ENCODE peak calls at places on chromosomes 1 and 21, in ten cellular contexts. M is upper lobe of left lung, H is stomach, T is breast epithelium, E is spleen, C is GM12891, P is endothelial cell of umbilical vein, Y is GM12892, W is HCT116, N is prostate gland. L is an unnamed sample.

GRCh38 chr1:166884040-166884642 is 8.1 kb upstream of the TADA1 start:
- DNase-seq in Y (peak), M (peak), E (peak), N (peak), H (peak), C (peak), P (peak), T (peak), W (no peak), L (peak)

GRCh38 chr1:43432171-43432860 is 21.4 kb downstream of the HYI start:
- DNase-seq in C (no peak), M (no peak), P (no peak), Y (no peak), H (no peak), E (peak), N (no peak), T (no peak), W (no peak), L (no peak)

GRCh38 chr1:165928075-165928731 is 100.8 kb downstream of the UCK2 start:
- DNase-seq in C (no peak), T (no peak), E (no peak), W (peak), M (no peak), N (no peak), Y (peak), H (peak), P (peak), L (peak)

GRCh38 chr1:97364086-97364485 is 556.7 kb downstream of the DPYD start:
- DNase-seq in T (no peak), C (no peak), H (no peak), P (no peak), Y (no peak), N (no peak), W (no peak), E (no peak), M (no peak), L (no peak)

GRCh38 chr1:176566004-176566975 is 103.3 kb downstream of the PAPPA2 start:
- DNase-seq in C (no peak), T (no peak), Y (no peak), W (no peak), P (no peak), N (no peak), E (no peak), H (no peak), M (no peak), L (no peak)

GRCh38 chr21:45499201-45499750 is 43.0 kb downstream of the SLC19A1 start:
- DNase-seq in Y (no peak), T (no peak), P (no peak), H (no peak), N (no peak), M (no peak), C (no peak), W (no peak), E (peak), L (no peak)

GRCh38 chr21:42931560-42932235 is 6.3 kb upstream of the ERVH48-1 start:
- DNase-seq in C (no peak), E (peak), H (no peak), N (no peak), Y (no peak), M (no peak), W (no peak), T (no peak), P (no peak), L (no peak)

GRCh38 chr1:40274331-40274730 is 16.3 kb downstream of the ZMPSTE24 start:
- DNase-seq in N (no peak), P (no peak), T (no peak), Y (no peak), E (no peak), H (no peak), C (no peak), W (no peak), M (no peak), L (no peak)

GRCh38 chr1:60245371-60245770 is 171.8 kb upstream of the C1orf87 start:
- DNase-seq in E (no peak), N (no peak), W (no peak), P (no peak), H (no peak), C (no peak), M (no peak), Y (no peak), T (no peak), L (no peak)

GRCh38 chr1:234707641-234708040 is 97.7 kb upstream of the IRF2BP2 start:
- DNase-seq in E (no peak), C (no peak), W (no peak), T (no peak), H (no peak), P (peak), Y (no peak), M (peak), N (peak), L (no peak)

GRCh38 chr1:42146127-42146915 is 6.9 kb upstream of the GUCA2B start:
- DNase-seq in H (no peak), P (no peak), N (no peak), T (no peak), E (no peak), M (no peak), Y (no peak), C (no peak), W (no peak), L (no peak)

GRCh38 chr1:244792188-244792850 is 43.1 kb upstream of the COX20 start:
- DNase-seq in E (no peak), Y (no peak), N (no peak), W (no peak), H (no peak), C (no peak), P (no peak), M (no peak), T (no peak), L (no peak)

GRCh38 chr1:202576816-202577215 is 133.4 kb downstream of the SYT2 start:
- DNase-seq in W (no peak), E (no peak), N (peak), H (no peak), M (peak), C (no peak), P (peak), T (peak), Y (no peak), L (no peak)

GRCh38 chr1:119626841-119627240 is 21.2 kb downstream of the ZNF697 start:
- DNase-seq in H (no peak), N (no peak), P (peak), E (no peak), T (no peak), W (no peak), M (no peak), C (no peak), Y (no peak), L (no peak)

GRCh38 chr1:24282491-24282890 is 36.7 kb upstream of the GRHL3 start:
- DNase-seq in H (no peak), T (no peak), C (no peak), M (no peak), P (no peak), Y (no peak), W (no peak), E (no peak), N (no peak), L (no peak)

GRCh38 chr1:5507340-5507739 is 484.9 kb downstream of the NPHP4 start:
- DNase-seq in C (no peak), N (no peak), Y (no peak), M (no peak), W (no peak), T (no peak), H (no peak), E (no peak), P (no peak), L (no peak)

GRCh38 chr1:107196973-107197562 is 56.2 kb downstream of the NTNG1 start:
- DNase-seq in C (peak), N (no peak), M (no peak), W (peak), H (no peak), E (no peak), Y (no peak), T (no peak), P (no peak), L (peak)

GRCh38 chr1:2145946-2146835 is 48.4 kb downstream of the FAAP20 start:
- DNase-seq in T (no peak), P (no peak), C (no peak), E (no peak), M (no peak), W (no peak), H (no peak), N (no peak), Y (no peak), L (no peak)

GRCh38 chr1:9231648-9232332 is 2.8 kb upstream of the H6PD start:
- DNase-seq in W (no peak), H (no peak), C (no peak), M (no peak), T (peak), P (no peak), N (no peak), E (peak), Y (no peak), L (no peak)

GRCh38 chr1:11777653-11778322 is 15.8 kb downstream of the C1orf167 start:
- DNase-seq in Y (no peak), C (no peak), T (no peak), N (no peak), E (no peak), H (no peak), M (no peak), P (no peak), W (no peak), L (no peak)

GRCh38 chr1:25862785-25863485 is 3.7 kb upstream of the AUNIP start:
- DNase-seq in N (peak), W (no peak), P (no peak), Y (no peak), H (peak), T (peak), E (no peak), M (no peak), C (no peak), L (no peak)

GRCh38 chr1:228837817-228838716 is 102.8 kb downstream of the RHOU start:
- DNase-seq in W (peak), M (peak), E (no peak), T (peak), C (no peak), H (peak), Y (no peak), P (peak), N (no peak), L (peak)

GRCh38 chr1:24236170-24237045 is 49.3 kb upstream of the IFNLR1 start:
- DNase-seq in M (peak), E (no peak), T (no peak), P (no peak), Y (peak), C (peak), N (peak), H (peak), W (peak), L (peak)

GRCh38 chr1:39391741-39392679 is 99.4 kb upstream of the BMP8A start:
- DNase-seq in N (no peak), H (no peak), Y (no peak), P (peak), C (no peak), W (no peak), M (no peak), E (no peak), T (peak), L (no peak)

GRCh38 chr1:57831624-57832023 is 407.8 kb upstream of the DAB1 start:
- DNase-seq in P (peak), T (no peak), M (no peak), Y (no peak), H (no peak), W (no peak), N (no peak), E (no peak), C (no peak), L (no peak)

GRCh38 chr1:34736711-34737110 is 18.1 kb upstream of the GJB5 start:
- DNase-seq in P (no peak), T (no peak), H (no peak), Y (no peak), M (no peak), N (no peak), C (no peak), E (no peak), W (no peak), L (no peak)

GRCh38 chr21:33658919-33659318 is 16.6 kb downstream of the ITSN1 start:
- DNase-seq in T (no peak), W (no peak), H (no peak), N (no peak), E (no peak), C (no peak), P (no peak), Y (no peak), M (no peak), L (no peak)

GRCh38 chr1:23169727-23170335 is 1.2 kb upstream of the LUZP1 start:
- DNase-seq in E (peak), P (peak), N (peak), T (peak), C (no peak), Y (no peak), M (peak), W (peak), H (no peak), L (peak)
- TF ChIP-seq POLR2AphosphoS5 in E (peak), P (no peak), N (peak), T (no peak), C (no peak), Y (no peak), M (peak), W (peak), H (peak), L (peak)

GRCh38 chr1:161163793-161164192 is 2.4 kb upstream of the PPOX start:
- DNase-seq in W (no peak), E (peak), H (no peak), M (no peak), P (no peak), Y (no peak), N (no peak), T (no peak), C (no peak), L (no peak)

GRCh38 chr1:161164901-161165620 is 1.2 kb upstream of the PPOX start:
- DNase-seq in C (no peak), M (no peak), P (no peak), T (no peak), W (no peak), N (no peak), E (peak), H (no peak), Y (no peak), L (no peak)

GRCh38 chr1:161168906-161169305 is 2.7 kb downstream of the PPOX start:
- DNase-seq in W (no peak), H (no peak), Y (no peak), T (no peak), E (peak), C (no peak), N (no peak), M (no peak), P (no peak), L (no peak)

GRCh38 chr1:161166669-161167548 is 683 bp downstream of the PPOX start:
- DNase-seq in N (no peak), E (peak), T (no peak), M (no peak), Y (no peak), H (no peak), P (no peak), W (no peak), C (no peak), L (no peak)

GRCh38 chr1:161165742-161166668 is at the start of gene PPOX:
- DNase-seq in Y (peak), E (peak), N (peak), C (peak), M (peak), P (peak), H (peak), T (peak), W (peak), L (peak)
- TF ChIP-seq POLR2A in Y (peak), E (peak), N (peak), C (peak), M (peak), P (peak), H (no peak), T (peak), W (peak), L (peak)

DNA sequence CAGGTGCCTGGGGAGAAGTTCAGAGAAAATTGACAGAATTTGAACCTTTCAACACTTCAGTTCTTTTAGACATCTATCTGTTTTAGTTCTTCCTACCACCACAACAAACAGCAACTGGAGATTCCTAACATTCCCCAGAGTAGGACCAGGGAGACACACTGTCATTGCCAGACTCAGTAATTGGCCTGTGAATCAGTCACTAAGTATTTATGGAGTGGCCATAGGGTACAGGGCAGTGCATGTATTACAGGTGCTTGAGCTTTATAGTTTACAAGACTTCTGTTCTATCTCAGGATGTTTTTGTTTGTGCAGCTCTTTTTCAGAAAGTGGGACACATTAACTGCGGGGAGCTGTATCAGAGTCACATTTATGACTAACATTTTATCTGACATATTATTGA is 1.7 kb downstream of the CDC14A start:
- DNase-seq in N (no peak), T (no peak), H (no peak), E (no peak), M (no peak), Y (no peak), W (peak), P (peak), C (no peak), L (no peak)
- TF ChIP-seq POLR2AphosphoS5 in N (peak), T (no peak), H (no peak), E (no peak), M (no peak), Y (no peak), W (no peak), P (no peak), C (no peak), L (no peak)

DNA sequence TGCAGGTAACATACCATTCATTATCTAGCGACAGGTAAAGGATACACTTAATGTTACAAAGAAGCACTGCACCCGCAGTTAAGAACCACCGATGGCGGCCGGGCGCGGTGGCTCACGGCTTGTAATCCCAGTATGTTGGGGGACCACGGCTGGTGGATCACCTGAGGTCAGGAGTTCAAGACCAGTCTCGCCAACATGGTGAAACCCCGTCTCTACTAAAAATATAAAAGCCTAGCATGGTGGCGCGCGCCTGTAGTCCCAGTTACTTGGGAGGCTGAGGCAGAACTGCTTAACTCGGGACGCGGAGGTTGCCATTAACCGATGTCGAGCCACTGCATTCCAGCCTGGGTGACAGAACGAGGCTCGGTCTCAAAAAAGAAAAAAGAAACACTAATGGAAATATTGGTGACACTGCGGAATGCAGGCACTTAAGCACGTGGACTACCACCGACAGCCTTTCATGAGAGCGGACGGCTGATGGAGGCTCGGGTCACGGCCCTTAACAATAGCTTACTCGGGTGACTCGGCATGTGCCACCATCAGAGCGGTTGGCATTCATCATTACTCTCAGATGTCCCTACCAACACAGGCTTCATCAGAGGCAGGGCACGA is 542 bp downstream of the GAS5 start:
- DNase-seq in M (no peak), E (peak), P (no peak), H (no peak), T (no peak), W (no peak), Y (no peak), N (no peak), C (no peak), L (no peak)
- TF ChIP-seq POLR2A in M (no peak), E (no peak), P (no peak), H (no peak), T (no peak), W (no peak), Y (no peak), N (no peak), C (no peak), L (no peak)

GRCh38 chr1:86296305-86297205 is 99.6 kb downstream of the ODF2L start:
- DNase-seq in E (no peak), W (no peak), N (no peak), P (no peak), C (no peak), T (no peak), H (no peak), M (no peak), Y (no peak), L (no peak)
- TF ChIP-seq POLR2AphosphoS5 in E (no peak), W (no peak), N (no peak), P (no peak), C (no peak), T (no peak), H (no peak), M (no peak), Y (no peak), L (no peak)

DNA sequence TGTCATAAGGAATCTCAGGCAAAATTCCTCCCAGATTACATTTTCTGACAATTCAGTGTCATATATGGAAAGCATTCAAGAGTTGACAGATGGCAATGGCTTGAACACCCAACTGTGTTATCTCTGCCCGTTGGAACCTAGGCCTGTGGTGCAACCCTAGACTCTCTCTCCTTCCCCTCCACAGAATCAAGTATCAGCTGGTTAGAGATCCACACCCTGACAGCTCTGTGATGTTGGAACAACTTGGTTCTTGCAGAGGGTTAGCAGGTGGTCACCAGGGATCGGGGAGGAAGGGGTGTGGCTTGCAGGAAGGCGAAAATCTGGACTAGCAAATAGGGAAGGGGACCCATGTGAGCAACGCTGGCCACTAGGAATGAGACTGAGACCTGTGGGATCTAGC is 26.3 kb downstream of the PCSK9 start:
- DNase-seq in N (no peak), E (no peak), Y (no peak), W (no peak), H (no peak), C (no peak), T (no peak), P (no peak), M (no peak), L (no peak)
- TF ChIP-seq POLR2A in N (no peak), E (no peak), Y (no peak), W (no peak), H (no peak), C (no peak), T (no peak), P (no peak), M (no peak), L (no peak)

DNA sequence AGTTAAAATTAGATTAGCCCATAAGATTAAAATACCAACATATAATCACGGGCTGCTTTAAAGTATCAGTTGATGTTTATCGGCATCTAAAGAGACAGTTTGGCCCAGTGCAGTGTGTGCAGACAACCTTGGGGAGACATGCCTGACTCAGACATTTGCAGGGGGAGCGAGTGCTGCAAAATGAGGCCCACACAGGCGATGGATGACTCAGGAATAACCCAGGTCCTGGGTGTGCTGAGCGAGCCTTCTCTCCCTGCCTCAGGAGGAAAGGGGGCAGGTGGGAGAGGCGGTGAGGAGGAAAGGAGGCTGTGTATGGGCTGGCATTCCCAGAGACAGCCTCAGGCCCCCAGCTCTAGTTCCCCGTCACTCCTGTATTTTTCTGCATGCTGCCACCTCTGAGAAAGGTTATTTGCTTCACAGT is 9.0 kb downstream of the SLC9A1 start:
- DNase-seq in C (no peak), N (no peak), M (no peak), W (no peak), Y (no peak), H (no peak), T (no peak), E (no peak), P (no peak), L (no peak)
- TF ChIP-seq POLR2AphosphoS5 in C (no peak), N (no peak), M (no peak), W (no peak), Y (no peak), H (peak), T (no peak), E (no peak), P (no peak), L (no peak)

DNA sequence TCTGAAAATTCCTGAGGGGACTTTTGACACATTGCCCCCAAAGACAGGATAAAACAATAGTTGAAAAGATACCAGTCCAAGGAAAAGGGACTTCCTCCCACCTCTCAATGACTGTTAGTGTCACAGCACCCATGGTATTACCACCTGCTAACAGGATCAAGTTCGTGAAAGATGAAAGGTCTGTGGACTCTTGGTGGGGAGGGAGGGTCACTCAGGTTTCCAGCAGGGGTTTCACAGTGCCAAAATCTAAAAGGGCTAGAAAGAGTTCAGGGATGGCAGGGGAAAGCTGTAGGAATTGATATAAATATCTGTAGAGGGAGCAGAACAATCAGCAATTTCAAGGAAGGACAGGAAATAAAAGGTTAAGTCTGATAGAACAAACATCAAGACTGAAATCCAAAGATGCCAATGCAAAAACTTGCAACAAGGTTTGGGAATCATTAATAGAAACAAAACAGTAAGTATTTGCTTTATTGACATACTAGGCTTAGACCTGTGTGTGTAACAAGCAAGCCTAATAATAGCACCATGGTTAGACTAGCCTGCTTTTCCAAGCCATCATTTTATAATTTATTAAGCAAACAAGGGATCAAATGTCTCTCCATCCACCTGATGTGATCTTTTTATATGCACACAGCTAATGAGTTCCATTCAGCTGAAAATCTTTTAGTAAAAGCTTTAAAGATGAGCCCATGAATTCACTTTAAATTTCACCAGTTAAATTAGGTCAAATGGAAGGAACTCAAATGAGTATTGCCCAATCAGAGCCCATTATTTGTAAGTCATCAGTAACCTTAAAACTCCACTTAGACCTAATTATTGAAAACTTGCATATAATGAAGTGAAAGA is 3.7 kb downstream of the MCL1 start:
- DNase-seq in T (no peak), P (no peak), W (no peak), C (no peak), H (no peak), M (no peak), E (no peak), Y (no peak), N (no peak), L (no peak)
- TF ChIP-seq POLR2A in T (peak), P (no peak), W (no peak), C (peak), H (no peak), M (peak), E (peak), Y (no peak), N (peak), L (no peak)

L was measured in transverse colon.